ENCODE peak calls at places on chromosomes 5 and 9, in four cellular contexts. R is endothelial cell, D is HL-60, C is transverse colon. Q is an unnamed sample.

GRCh38 chr9:34413229-34413852 is 36.6 kb upstream of the MYORG start:
- DNase-seq in R (peak), D (no peak), C (peak), Q (peak)

GRCh38 chr9:37641331-37641730 is 9.4 kb upstream of the FRMPD1 start:
- DNase-seq in R (no peak), D (no peak), C (no peak), Q (no peak)

GRCh38 chr5:38382898-38383297 is 124.5 kb downstream of the EGFLAM start:
- DNase-seq in R (peak), D (peak), C (peak), Q (peak)

GRCh38 chr9:80602291-80602690 is 1030.5 kb downstream of the TLE4 start:
- DNase-seq in R (no peak), D (no peak), C (no peak), Q (no peak)

GRCh38 chr9:3385871-3386270 is 139.9 kb downstream of the RFX3 start:
- DNase-seq in R (no peak), D (no peak), C (no peak), Q (no peak)

GRCh38 chr9:34151398-34151797 is 24.9 kb upstream of the DCAF12 start:
- DNase-seq in R (no peak), D (no peak), C (no peak), Q (no peak)

GRCh38 chr9:74824654-74825053 is 63.1 kb downstream of the TRPM6 start:
- DNase-seq in R (no peak), D (no peak), C (peak), Q (peak)

GRCh38 chr5:50766042-50766441 is 99.6 kb downstream of the PARP8 start:
- DNase-seq in R (no peak), D (no peak), C (no peak), Q (peak)

GRCh38 chr5:142783601-142784291 is 13.6 kb downstream of the ARHGAP26 start:
- DNase-seq in R (no peak), D (no peak), C (no peak), Q (peak)

GRCh38 chr9:92345582-92345981 is 19.8 kb downstream of the CENPP start:
- DNase-seq in R (no peak), D (no peak), C (no peak), Q (no peak)

GRCh38 chr5:84382363-84383295 is 2.1 kb downstream of the EDIL3 start:
- DNase-seq in R (peak), D (no peak), C (peak), Q (peak)

GRCh38 chr9:136482046-136482792 is 621 bp downstream of the SEC16A start:
- DNase-seq in R (no peak), D (peak), C (peak), Q (peak)

GRCh38 chr5:122153230-122153629 is 23.9 kb downstream of the ZNF474 start:
- DNase-seq in R (no peak), D (no peak), C (no peak), Q (peak)

GRCh38 chr5:31554552-31554951 is 22.5 kb downstream of the C5orf22 start:
- DNase-seq in R (no peak), D (no peak), C (no peak), Q (peak)

GRCh38 chr9:92328225-92328624 is 2.5 kb downstream of the CENPP start:
- DNase-seq in R (no peak), D (no peak), C (no peak), Q (peak)

GRCh38 chr5:134504629-134505300 is 20.7 kb upstream of the JADE2 start:
- DNase-seq in R (no peak), D (no peak), C (peak), Q (no peak)

GRCh38 chr9:81877047-81877446 is 51.2 kb upstream of the SPATA31D4 start:
- DNase-seq in R (no peak), D (no peak), C (peak), Q (no peak)

GRCh38 chr9:81874228-81874627 is 54.0 kb upstream of the SPATA31D4 start:
- DNase-seq in R (no peak), D (no peak), C (no peak), Q (no peak)

GRCh38 chr9:81874926-81875325 is 53.3 kb upstream of the SPATA31D4 start:
- DNase-seq in R (no peak), D (no peak), C (peak), Q (peak)

GRCh38 chr9:81878530-81878929 is 49.7 kb upstream of the SPATA31D4 start:
- DNase-seq in R (no peak), D (no peak), C (no peak), Q (no peak)

DNA sequence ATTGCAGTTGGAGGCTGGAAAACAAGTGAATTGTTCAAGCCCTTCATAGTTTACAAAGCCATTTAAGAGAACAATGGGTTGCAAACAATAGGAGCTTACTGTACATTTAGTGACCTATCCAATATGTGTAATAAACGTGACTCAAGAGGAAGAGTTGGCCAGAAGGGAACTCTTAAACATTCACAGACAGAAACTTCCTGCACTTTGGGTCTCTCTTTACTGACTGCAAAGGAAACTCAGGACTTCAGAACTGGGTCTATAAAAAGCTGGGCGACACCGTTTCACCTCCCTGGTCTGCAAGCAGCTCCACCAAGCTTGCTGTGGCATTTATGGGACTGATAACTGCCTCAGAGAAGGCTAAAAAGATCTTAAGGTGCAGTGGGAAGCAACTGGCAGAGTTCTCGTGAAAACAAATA is 48.7 kb upstream of the SPATA31D4 start:
- DNase-seq in R (peak), D (no peak), C (peak), Q (peak)
- TF ChIP-seq CTCF in R (no peak), D (no peak), C (no peak), Q (no peak)

DNA sequence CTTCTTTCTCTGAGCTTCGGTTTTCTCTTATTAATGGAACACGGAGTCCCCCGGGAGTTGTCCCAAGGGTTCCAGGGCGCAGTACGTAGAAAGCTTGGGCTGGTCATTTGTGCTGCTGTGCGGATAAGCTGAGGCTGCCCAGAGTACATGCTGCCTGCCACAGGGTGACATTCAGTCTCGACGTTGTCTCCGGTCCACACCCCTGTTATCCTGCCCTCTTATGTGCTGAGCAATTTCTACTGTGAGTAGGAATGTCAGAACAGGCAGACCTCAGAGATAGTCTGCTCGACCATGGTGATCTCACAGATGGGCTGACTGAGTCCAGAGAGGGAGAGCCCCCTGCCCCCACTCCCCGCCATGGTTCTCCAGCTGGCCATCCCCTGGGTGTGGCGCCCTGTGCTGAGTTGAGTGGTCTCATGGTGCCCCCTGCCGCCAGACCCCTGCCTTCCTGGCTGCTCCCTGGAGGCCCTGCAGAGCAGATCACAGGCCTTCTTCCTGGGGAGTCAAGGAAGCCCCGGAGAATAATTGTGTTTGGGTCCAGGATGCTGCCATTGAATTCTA is 124.0 kb downstream of the RGS3 start:
- DNase-seq in R (peak), D (no peak), C (no peak), Q (peak)
- TF ChIP-seq CTCF in R (no peak), D (no peak), C (no peak), Q (peak)

GRCh38 chr9:108852089-108852488 is 3.7 kb downstream of the ACTL7B start:
- DNase-seq in R (no peak), D (no peak), C (no peak), Q (no peak)

GRCh38 chr9:108855529-108855886 is 278 bp downstream of the ACTL7B start:
- DNase-seq in R (no peak), D (no peak), C (no peak), Q (no peak)

GRCh38 chr9:108855888-108856287 is at the start of gene ACTL7B:
- DNase-seq in R (no peak), D (no peak), C (no peak), Q (no peak)

GRCh38 chr9:108854641-108855528 is 901 bp downstream of the ACTL7B start:
- DNase-seq in R (no peak), D (no peak), C (no peak), Q (no peak)

GRCh38 chr9:108854094-108854493 is 1.7 kb downstream of the ACTL7B start:
- DNase-seq in R (no peak), D (no peak), C (no peak), Q (no peak)
- TF ChIP-seq CTCF in R (no peak), D (no peak), C (no peak), Q (no peak)

DNA sequence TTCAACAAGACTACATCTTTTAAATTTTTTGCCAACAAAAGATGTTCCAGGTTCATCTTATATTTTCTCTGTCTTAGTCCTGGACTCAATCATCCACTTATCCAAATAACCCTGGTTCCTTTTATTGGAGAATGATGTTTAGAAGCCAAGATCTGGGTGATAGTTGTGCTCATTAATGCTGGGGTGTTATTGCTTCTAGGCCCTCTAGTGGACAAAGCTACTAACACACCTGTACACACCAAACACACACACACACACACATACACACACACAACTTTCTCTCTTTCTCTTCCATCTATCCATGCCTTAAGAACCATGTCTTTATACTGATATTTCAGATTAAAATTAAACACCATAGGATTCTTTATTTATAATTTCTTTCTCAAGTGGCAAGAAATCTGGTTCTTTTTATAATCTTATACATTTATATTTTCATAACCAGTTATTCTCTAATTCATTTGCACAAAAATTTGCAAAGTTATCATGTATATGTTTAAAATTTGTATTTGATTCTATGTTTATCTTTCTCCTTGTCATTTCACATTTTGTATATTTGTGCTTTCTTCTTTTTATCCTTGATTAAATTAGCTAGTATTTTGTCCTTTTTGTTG is 179.1 kb upstream of the SMIM23 start:
- DNase-seq in R (no peak), D (peak), C (no peak), Q (peak)
- TF ChIP-seq CTCF in R (peak), D (peak), C (peak), Q (peak)

DNA sequence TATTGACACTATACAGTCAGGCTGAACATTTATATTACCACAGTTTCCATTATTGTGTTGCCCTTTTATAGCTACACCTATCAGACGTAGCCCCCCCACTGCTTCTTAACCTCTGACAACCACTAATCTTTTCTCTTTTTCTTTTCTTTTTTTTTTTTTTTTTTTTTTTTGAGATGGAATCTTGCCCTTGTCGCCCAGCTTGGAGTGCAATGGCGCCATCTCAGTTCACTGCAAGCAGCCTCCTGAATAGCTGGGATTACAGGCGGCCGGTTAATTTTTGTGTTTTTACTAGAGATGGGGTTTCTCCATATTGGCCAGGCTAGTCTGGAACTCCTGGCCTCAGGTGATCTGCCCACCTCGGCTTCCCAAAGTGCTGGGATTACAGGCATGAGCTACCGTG is 75.4 kb downstream of the UHRF2 start:
- DNase-seq in R (no peak), D (no peak), C (no peak), Q (no peak)
- TF ChIP-seq CTCF in R (no peak), D (no peak), C (no peak), Q (no peak)

GRCh38 chr5:96825243-96825642 is 17.5 kb upstream of the ERAP1 start:
- DNase-seq in R (no peak), D (no peak), C (no peak), Q (no peak)

GRCh38 chr5:96823900-96824351 is 16.2 kb upstream of the ERAP1 start:
- DNase-seq in R (no peak), D (no peak), C (no peak), Q (peak)

GRCh38 chr5:96819806-96820205 is 12.1 kb upstream of the ERAP1 start:
- DNase-seq in R (no peak), D (no peak), C (no peak), Q (no peak)

GRCh38 chr5:96823060-96823459 is 15.3 kb upstream of the ERAP1 start:
- DNase-seq in R (no peak), D (no peak), C (no peak), Q (no peak)

GRCh38 chr5:96821260-96821916 is 13.6 kb upstream of the ERAP1 start:
- DNase-seq in R (peak), D (no peak), C (no peak), Q (no peak)
- TF ChIP-seq CTCF in R (no peak), D (no peak), C (no peak), Q (no peak)

GRCh38 chr9:137989999-137990715 is 112.6 kb downstream of the CACNA1B start:
- DNase-seq in R (no peak), D (no peak), C (no peak), Q (peak)
- TF ChIP-seq CTCF in R (no peak), D (no peak), C (no peak), Q (no peak)

Q was measured in fibroblast of mammary gland.